ENCODE peak calls at places on chromosomes 7 and 10, in seven cellular contexts. Q, I, D, B, A, X and P are unnamed samples.

GRCh38 chr7:77958436-77958835 is 159.9 kb downstream of the PHTF2 start:
- DNase-seq in B (no peak), I (no peak), X (no peak), A (no peak), D (no peak), Q (no peak), P (no peak)

GRCh38 chr10:75426880-75427279 is 4.5 kb upstream of the LRMDA start:
- DNase-seq in D (no peak), B (no peak), I (no peak), Q (no peak), A (no peak), X (no peak), P (no peak)

GRCh38 chr10:3636356-3637181 is 148.4 kb downstream of the KLF6 start:
- DNase-seq in X (no peak), B (peak), D (no peak), A (no peak), I (peak), Q (no peak), P (no peak)

GRCh38 chr10:43817368-43817767 is 168.7 kb upstream of the ZNF32 start:
- DNase-seq in I (no peak), D (no peak), X (peak), Q (no peak), A (no peak), B (no peak), P (no peak)

GRCh38 chr10:95503012-95503411 is 58.2 kb downstream of the SORBS1 start:
- DNase-seq in I (no peak), D (no peak), X (no peak), B (no peak), A (no peak), Q (no peak), P (no peak)

GRCh38 chr7:69939317-69939716 is 341.0 kb downstream of the AUTS2 start:
- DNase-seq in X (no peak), A (no peak), D (no peak), I (no peak), B (no peak), Q (no peak), P (no peak)

GRCh38 chr10:77533156-77533886 is 104.3 kb downstream of the KCNMA1 start:
- DNase-seq in I (no peak), D (no peak), Q (no peak), B (no peak), A (no peak), X (no peak), P (no peak)

GRCh38 chr10:127826161-127826740 is 66.5 kb downstream of the CLRN3 start:
- DNase-seq in Q (no peak), A (no peak), I (no peak), B (no peak), X (no peak), D (no peak), P (no peak)

GRCh38 chr7:147249956-147250355 is 1133.4 kb downstream of the CNTNAP2 start:
- DNase-seq in X (no peak), Q (no peak), A (no peak), D (no peak), I (no peak), B (peak), P (no peak)

GRCh38 chr10:5530412-5530806 is 5.6 kb downstream of the CALML3 start:
- DNase-seq in Q (no peak), I (no peak), A (peak), X (no peak), D (no peak), B (no peak), P (no peak)

GRCh38 chr7:98202367-98203195 is 8.7 kb upstream of the BHLHA15 start:
- DNase-seq in X (no peak), I (no peak), Q (peak), B (no peak), D (peak), A (peak), P (no peak)

GRCh38 chr10:14173391-14173705 is 157.4 kb downstream of the FRMD4A start:
- DNase-seq in X (peak), B (no peak), Q (no peak), A (no peak), D (no peak), I (no peak), P (no peak)

GRCh38 chr10:119165171-119166110 is at the start of gene SFXN4:
- DNase-seq in A (peak), B (peak), D (peak), I (peak), Q (peak), X (peak), P (peak)

GRCh38 chr7:88091988-88092675 is 127.7 kb downstream of the SRI start:
- DNase-seq in D (no peak), B (peak), A (no peak), I (no peak), X (no peak), Q (no peak), P (no peak)